ENCODE peak calls at places on chromosome 20, in six cellular contexts. C, J, K, W, N and S are unnamed samples.

GRCh38 chr20:41696428-41696827 is 78.3 kb upstream of the CHD6 start:
- DNase-seq in J (no peak), N (no peak), W (no peak), C (no peak), K (no peak), S (peak)

GRCh38 chr20:36093804-36094145 is 60.8 kb upstream of the EPB41L1 start:
- DNase-seq in W (no peak), K (no peak), C (no peak), J (no peak), N (no peak), S (no peak)

GRCh38 chr20:36314734-36315544 is 8.8 kb downstream of the DLGAP4 start:
- DNase-seq in J (no peak), C (no peak), K (no peak), N (no peak), W (no peak), S (no peak)

GRCh38 chr20:46568570-46569129 is 18.2 kb upstream of the OCSTAMP start:
- DNase-seq in N (peak), C (peak), J (peak), K (no peak), W (no peak), S (peak)

GRCh38 chr20:26163890-26164289 is 467.2 kb upstream of the ZNF337 start:
- DNase-seq in J (no peak), C (peak), N (no peak), K (no peak), W (no peak), S (peak)

GRCh38 chr20:16082051-16082550 is 491.1 kb downstream of the KIF16B start:
- DNase-seq in W (no peak), J (no peak), C (no peak), K (no peak), N (no peak), S (no peak)

GRCh38 chr20:10922941-10923340 is 249.1 kb upstream of the JAG1 start:
- DNase-seq in K (no peak), C (peak), W (no peak), J (no peak), N (no peak), S (peak)

GRCh38 chr20:36778831-36779655 is 5.5 kb upstream of the DSN1 start:
- DNase-seq in C (no peak), W (no peak), J (no peak), N (no peak), K (no peak), S (no peak)

GRCh38 chr20:56628015-56628872 is 862 bp upstream of the TFAP2C start:
- DNase-seq in J (peak), W (no peak), C (no peak), N (no peak), K (no peak), S (no peak)

GRCh38 chr20:3714092-3714491 is 1.7 kb upstream of the SIGLEC1 start:
- DNase-seq in K (no peak), C (no peak), N (no peak), J (no peak), W (no peak), S (no peak)

GRCh38 chr20:23244207-23244915 is 106.2 kb upstream of the NXT1 start:
- DNase-seq in C (no peak), N (no peak), K (no peak), W (no peak), J (no peak), S (no peak)

GRCh38 chr20:34023937-34024732 is 30.4 kb downstream of the RALY start:
- DNase-seq in W (no peak), K (no peak), J (no peak), N (no peak), C (no peak), S (no peak)

GRCh38 chr20:57094991-57095390 is 171.4 kb downstream of the BMP7 start:
- DNase-seq in N (peak), W (no peak), K (no peak), J (peak), C (no peak), S (no peak)

GRCh38 chr20:36786246-36786645 is 12.7 kb upstream of the DSN1 start:
- DNase-seq in J (no peak), N (no peak), C (no peak), W (no peak), K (no peak), S (no peak)

GRCh38 chr20:1417273-1417672 is 24.4 kb upstream of the FKBP1A start:
- DNase-seq in C (peak), W (no peak), J (no peak), K (no peak), N (no peak), S (peak)

GRCh38 chr20:41287327-41287726 is 30.2 kb downstream of the ZHX3 start:
- DNase-seq in J (no peak), W (no peak), N (no peak), C (peak), K (no peak), S (peak)

GRCh38 chr20:1895674-1896496 is 678 bp downstream of the SIRPA start:
- DNase-seq in N (peak), W (no peak), K (no peak), J (no peak), C (no peak), S (no peak)

GRCh38 chr20:25470045-25470444 is 62.6 kb downstream of the GINS1 start:
- DNase-seq in J (peak), C (peak), K (peak), W (no peak), N (no peak), S (no peak)

GRCh38 chr20:24303393-24303792 is 166.0 kb upstream of the SYNDIG1 start:
- DNase-seq in J (no peak), K (no peak), C (no peak), W (no peak), N (no peak), S (peak)
- TF ChIP-seq CTCF in J (no peak), K (no peak), C (no peak), W (no peak), N (peak), S (peak)

DNA sequence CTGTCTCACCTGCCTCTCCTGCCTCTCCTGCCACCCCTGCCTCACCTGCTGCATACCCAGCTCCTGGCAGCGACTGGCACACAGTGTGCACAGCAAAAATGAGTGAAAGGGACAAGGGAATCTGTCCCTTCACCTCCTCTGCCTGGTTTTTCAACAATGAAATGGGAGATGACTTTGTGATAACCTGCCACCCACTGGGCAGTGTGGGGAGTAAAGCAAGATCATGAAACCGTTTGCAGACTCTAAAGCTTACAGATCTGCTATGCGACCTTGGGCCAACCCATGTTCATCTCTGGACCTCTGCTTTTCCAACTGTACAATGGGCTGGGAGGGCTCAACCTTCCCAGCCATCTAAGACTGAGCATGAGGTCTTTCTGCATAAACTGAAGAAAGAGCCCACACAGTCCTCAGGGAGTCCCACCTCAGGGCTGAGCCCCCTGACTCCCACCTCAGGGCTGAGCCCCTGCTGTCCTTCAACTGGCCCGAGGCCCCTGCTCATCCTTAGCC is 81.1 kb downstream of the RIPOR3 start:
- DNase-seq in W (no peak), N (no peak), K (no peak), C (no peak), J (no peak), S (no peak)
- TF ChIP-seq CTCF in W (no peak), N (no peak), K (no peak), C (no peak), J (no peak), S (peak)

GRCh38 chr20:297098-297924 is at the start of gene ZCCHC3:
- DNase-seq in K (peak), C (peak), J (peak), N (peak), W (peak), S (peak)
- TF ChIP-seq CTCF in K (no peak), C (no peak), J (peak), N (peak), W (peak), S (peak)

GRCh38 chr20:38449046-38449445 is 13.9 kb upstream of the SNHG17 start:
- DNase-seq in K (no peak), C (no peak), J (no peak), N (no peak), W (no peak), S (no peak)

GRCh38 chr20:38447251-38447661 is 12.1 kb upstream of the SNHG17 start:
- DNase-seq in N (no peak), W (no peak), J (no peak), K (no peak), C (no peak), S (no peak)

GRCh38 chr20:38447931-38448675 is 13.0 kb upstream of the SNHG17 start:
- DNase-seq in W (no peak), K (no peak), J (no peak), N (no peak), C (no peak), S (no peak)

GRCh38 chr20:38452880-38453624 is 17.9 kb upstream of the SNHG17 start:
- DNase-seq in J (no peak), C (peak), N (peak), K (no peak), W (no peak), S (no peak)

GRCh38 chr20:38450412-38450975 is 15.4 kb upstream of the SNHG17 start:
- DNase-seq in N (peak), K (no peak), J (no peak), W (no peak), C (peak), S (no peak)
- TF ChIP-seq CTCF in N (no peak), K (no peak), J (no peak), W (no peak), C (no peak), S (no peak)

GRCh38 chr20:48538856-48539255 is 288.9 kb downstream of the PREX1 start:
- DNase-seq in J (no peak), C (peak), W (no peak), N (no peak), K (no peak), S (no peak)

GRCh38 chr20:48541581-48542071 is 286.2 kb downstream of the PREX1 start:
- DNase-seq in C (no peak), W (no peak), K (no peak), J (no peak), N (no peak), S (no peak)

GRCh38 chr20:48547682-48548081 is 280.1 kb downstream of the PREX1 start:
- DNase-seq in C (no peak), J (no peak), N (no peak), W (no peak), K (no peak), S (no peak)

GRCh38 chr20:48544402-48545333 is 283.1 kb downstream of the PREX1 start:
- DNase-seq in N (no peak), W (no peak), K (no peak), J (no peak), C (no peak), S (no peak)
- TF ChIP-seq CTCF in N (no peak), W (no peak), K (no peak), J (no peak), C (no peak), S (no peak)

DNA sequence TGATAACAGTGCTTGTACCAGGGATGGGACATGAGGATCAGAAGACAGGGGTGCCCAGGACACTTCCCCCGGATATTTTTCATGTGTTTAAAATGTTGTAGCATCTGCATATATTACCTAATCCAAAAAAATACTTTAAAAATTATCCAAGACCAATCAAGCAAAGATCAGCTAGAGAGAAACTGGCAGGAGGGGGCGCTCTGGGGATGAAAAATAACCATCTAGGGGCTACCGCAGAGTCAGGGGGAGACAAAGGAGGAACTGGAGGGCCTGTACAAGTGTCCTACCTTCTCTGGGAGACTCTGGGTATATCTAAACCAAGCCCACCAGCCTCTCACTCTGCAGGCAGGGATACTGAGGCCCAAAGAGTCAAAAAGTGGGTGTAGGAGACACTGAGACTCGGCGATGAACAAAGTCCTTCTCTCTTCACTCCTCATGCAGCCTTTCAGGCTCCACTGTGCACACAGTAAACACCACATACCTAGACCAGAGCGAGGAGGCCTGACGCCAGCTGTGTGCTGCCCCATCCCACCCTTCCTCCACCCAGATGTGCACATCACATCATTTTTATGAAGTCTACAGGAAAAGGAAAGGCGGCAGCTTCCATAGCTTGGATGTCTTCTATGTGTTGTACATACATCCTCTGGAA is 9.8 kb downstream of the RIMS4 start:
- DNase-seq in W (no peak), C (no peak), J (no peak), N (no peak), K (no peak), S (no peak)
- TF ChIP-seq CTCF in W (peak), C (no peak), J (peak), N (no peak), K (no peak), S (peak)

GRCh38 chr20:64055396-64055892 is 6.0 kb upstream of the SOX18 start:
- DNase-seq in W (no peak), K (no peak), C (no peak), N (no peak), J (no peak), S (no peak)

GRCh38 chr20:64052987-64053840 is 3.8 kb upstream of the SOX18 start:
- DNase-seq in K (no peak), J (no peak), C (no peak), N (no peak), W (no peak), S (no peak)

GRCh38 chr20:64052326-64052722 is 2.9 kb upstream of the SOX18 start:
- DNase-seq in N (no peak), K (no peak), J (no peak), W (no peak), C (no peak), S (no peak)

GRCh38 chr20:64055893-64056638 is 6.6 kb upstream of the SOX18 start:
- DNase-seq in K (no peak), C (no peak), N (peak), J (no peak), W (no peak), S (no peak)

DNA sequence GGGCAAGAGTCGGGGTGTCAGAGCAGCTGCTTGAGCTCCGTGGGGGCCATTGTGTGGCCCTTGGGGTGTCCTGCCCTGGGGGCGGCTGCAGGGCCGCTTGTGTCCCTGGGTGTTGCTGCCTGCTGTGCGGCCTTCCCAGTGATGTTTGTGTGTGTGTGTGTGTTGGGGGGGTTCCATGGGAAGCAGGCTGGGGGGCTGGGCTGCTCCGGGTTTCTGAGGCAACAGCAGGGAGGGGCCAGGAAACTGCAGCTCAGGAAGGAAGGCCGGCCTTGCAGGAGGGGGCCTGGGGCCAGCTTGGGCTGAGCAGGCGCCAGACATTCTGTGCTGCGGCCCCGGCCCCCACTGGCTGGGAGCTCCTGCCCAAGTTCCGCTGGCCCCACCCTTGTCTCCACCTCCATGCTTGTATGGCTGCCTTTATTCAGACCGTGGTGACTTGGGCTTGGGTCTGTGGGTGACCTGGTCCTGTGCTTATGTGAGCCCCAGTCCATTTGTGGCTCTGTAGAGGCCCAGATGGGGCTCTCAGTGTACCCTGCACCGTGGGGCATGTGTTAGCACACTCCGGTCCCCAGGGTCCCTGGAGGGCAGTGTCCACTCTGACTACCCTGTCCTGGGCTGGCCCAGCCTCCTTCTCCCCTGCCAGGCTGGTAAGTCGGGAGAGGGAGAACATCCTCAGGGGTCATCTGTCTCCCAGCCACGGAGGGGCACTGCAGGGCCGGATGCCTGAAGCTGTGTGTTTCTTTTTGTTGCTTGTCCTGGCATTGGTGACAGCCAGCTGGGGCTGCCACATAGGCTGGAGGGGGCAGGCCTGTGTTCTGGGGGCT is 4.6 kb upstream of the SOX18 start:
- DNase-seq in J (peak), C (no peak), K (no peak), W (no peak), N (peak), S (no peak)
- TF ChIP-seq CTCF in J (peak), C (no peak), K (no peak), W (peak), N (peak), S (peak)

DNA sequence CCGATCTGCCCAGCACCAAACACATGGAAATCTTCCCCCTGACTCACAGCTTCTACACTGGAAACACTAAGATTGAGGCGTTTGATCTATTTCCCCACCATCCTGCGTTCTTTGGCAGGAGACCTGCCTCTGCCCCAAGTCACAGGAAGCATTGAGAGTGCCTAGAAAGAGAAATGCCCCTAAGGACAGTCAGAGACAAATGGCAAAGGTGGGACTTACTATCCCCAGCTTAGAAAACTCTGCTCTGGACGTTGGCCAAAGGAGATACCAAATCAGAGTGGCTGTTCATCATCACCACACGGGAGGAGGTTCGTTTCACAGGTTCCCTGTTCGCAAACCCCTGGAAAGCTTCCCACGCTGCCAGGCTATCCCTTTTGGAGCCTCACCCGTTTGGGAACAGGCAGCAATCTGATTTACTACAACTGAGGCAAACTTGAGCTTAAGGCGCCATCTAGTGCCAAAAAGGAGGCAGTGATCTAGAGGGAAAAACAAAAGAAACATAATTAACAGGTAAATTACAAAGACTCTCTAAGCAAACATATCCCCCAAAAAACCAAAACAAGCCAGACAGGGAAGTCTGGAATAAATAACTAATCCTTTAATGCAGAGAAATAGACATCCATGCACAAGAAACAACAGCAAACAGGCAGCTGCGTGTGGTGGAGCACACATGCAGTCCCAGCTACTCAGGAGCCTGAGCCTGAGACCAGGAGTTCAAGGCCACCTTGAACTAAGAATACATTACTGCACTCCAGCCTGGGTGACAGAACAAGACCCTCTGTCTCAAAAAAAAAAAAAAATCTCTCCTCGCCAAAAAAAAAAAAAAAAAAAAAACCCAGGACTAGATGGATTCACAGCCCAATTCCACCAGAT is 48.4 kb upstream of the SRSF6 start:
- DNase-seq in K (no peak), J (peak), C (no peak), W (no peak), N (no peak), S (peak)
- TF ChIP-seq CTCF in K (peak), J (peak), C (peak), W (peak), N (peak), S (peak)

DNA sequence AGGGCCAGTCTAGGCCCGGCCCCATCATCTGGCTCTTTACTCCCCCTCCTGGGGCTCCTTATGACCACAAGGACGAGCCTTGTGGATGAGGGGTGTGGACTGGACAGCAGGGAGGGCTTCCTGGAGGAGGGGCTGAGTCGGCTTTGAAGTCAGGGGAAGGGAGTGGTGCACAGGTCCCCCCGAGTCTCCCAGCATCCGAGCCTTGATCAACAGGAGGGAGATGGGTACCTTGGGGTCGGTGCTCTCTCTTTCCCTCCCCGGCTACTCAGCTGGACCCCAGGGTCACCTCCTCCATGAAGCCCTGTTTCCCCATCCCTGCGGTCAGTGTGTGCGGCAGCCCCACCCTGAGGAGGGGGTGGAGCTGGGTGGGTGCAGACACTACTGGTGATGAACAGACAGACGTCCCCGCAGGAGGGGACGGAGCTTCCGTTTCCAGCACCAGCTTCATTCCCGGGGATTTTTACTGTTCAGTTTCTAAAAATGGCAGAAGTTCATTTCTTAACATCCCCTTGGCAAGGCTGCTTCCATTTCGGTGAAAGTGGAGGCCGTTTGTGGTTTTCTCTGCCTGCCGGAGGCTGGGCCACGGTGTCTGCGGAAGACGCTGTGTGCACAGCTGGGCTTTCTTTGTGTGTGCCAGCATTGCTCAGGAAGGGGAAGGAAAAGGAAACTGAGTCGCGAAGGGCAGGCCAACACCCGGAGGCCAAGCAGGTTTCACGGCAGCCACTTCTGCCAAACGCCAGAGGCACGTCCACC is 19.6 kb downstream of the NTSR1 start:
- DNase-seq in K (no peak), C (no peak), W (no peak), N (peak), J (no peak), S (no peak)
- TF ChIP-seq CTCF in K (no peak), C (no peak), W (no peak), N (no peak), J (no peak), S (no peak)